ENCODE peak calls at places on chromosomes 4 and X, in four cellular contexts. One of them, this sample, is unnamed.
A peak's percentile ranks its signal among the peaks of the same experiment; 100 is the strongest.

GRCh38 chr4:139118365-139118764 is 58.7 kb downstream of the ELF2 start:
- DNase-seq in tibial artery: no peak
- DNase-seq in adrenal gland: no peak
- DNase-seq in mesothelial cell of epicardium: no peak
- DNase-seq in this sample: no peak

GRCh38 chr4:99610605-99611172 is 36.1 kb downstream of the MTTP start:
- DNase-seq in tibial artery: peak; percentile 68
- DNase-seq in adrenal gland: no peak
- DNase-seq in mesothelial cell of epicardium: no peak
- DNase-seq in this sample: no peak

GRCh38 chr4:164313899-164314298 is 440.0 kb upstream of the SMIM31 start:
- DNase-seq in tibial artery: no peak
- DNase-seq in adrenal gland: no peak
- DNase-seq in mesothelial cell of epicardium: no peak
- DNase-seq in this sample: no peak

GRCh38 chr4:65071532-65071931 is 598.8 kb downstream of the EPHA5 start:
- DNase-seq in tibial artery: no peak
- DNase-seq in adrenal gland: no peak
- DNase-seq in mesothelial cell of epicardium: no peak
- DNase-seq in this sample: no peak

GRCh38 chrX:39017062-39017461 is 215.8 kb downstream of the MID1IP1 start:
- DNase-seq in tibial artery: no peak
- DNase-seq in adrenal gland: no peak
- DNase-seq in mesothelial cell of epicardium: no peak
- DNase-seq in this sample: no peak

GRCh38 chrX:74797338-74797887 is 127.8 kb downstream of the NEXMIF start:
- DNase-seq in tibial artery: no peak
- DNase-seq in adrenal gland: no peak
- DNase-seq in mesothelial cell of epicardium: no peak
- DNase-seq in this sample: no peak

GRCh38 chr4:72302981-72303704 is 265.9 kb downstream of the ADAMTS3 start:
- DNase-seq in tibial artery: no peak
- DNase-seq in adrenal gland: peak; percentile 22
- DNase-seq in mesothelial cell of epicardium: no peak
- DNase-seq in this sample: no peak

GRCh38 chr4:110361921-110362320 is 114.0 kb upstream of the ENPEP start:
- DNase-seq in tibial artery: no peak
- DNase-seq in adrenal gland: no peak
- DNase-seq in mesothelial cell of epicardium: no peak
- DNase-seq in this sample: no peak

GRCh38 chr4:135718019-135718418 is 1516.4 kb upstream of the PABPC4L start:
- DNase-seq in tibial artery: no peak
- DNase-seq in adrenal gland: no peak
- DNase-seq in mesothelial cell of epicardium: no peak
- DNase-seq in this sample: no peak
- TF ChIP-seq CTCF in tibial artery: no peak
- TF ChIP-seq CTCF in adrenal gland: no peak
- TF ChIP-seq CTCF in mesothelial cell of epicardium: no peak
- TF ChIP-seq CTCF in this sample: no peak

DNA sequence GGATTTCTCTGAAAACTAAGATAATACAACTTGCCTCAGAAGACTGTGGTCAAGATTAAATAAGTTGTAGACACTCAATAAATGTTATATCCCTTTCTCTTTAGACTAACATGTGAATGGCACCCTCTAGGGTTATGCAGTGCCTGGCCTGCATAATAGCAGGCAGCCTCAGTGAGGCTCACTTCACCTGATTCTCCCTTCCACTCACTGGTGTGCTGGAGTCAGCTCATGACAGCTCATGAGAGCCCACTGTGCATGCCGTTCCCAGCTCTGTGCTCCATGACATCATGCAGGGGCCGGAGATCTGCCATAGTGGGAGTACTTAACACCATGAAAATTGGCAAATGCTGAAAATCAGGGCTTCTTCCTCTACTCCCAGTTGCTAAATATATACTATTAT is 64.5 kb downstream of the TEC start:
- DNase-seq in tibial artery: no peak
- DNase-seq in adrenal gland: no peak
- DNase-seq in mesothelial cell of epicardium: no peak
- DNase-seq in this sample: no peak
- TF ChIP-seq CTCF in tibial artery: no peak
- TF ChIP-seq CTCF in adrenal gland: no peak
- TF ChIP-seq CTCF in mesothelial cell of epicardium: no peak
- TF ChIP-seq CTCF in this sample: no peak

GRCh38 chrX:34437586-34437985 is 219.5 kb downstream of the TMEM47 start:
- DNase-seq in tibial artery: no peak
- DNase-seq in adrenal gland: no peak
- DNase-seq in mesothelial cell of epicardium: no peak
- DNase-seq in this sample: no peak
- TF ChIP-seq CTCF in tibial artery: no peak
- TF ChIP-seq CTCF in adrenal gland: no peak
- TF ChIP-seq CTCF in mesothelial cell of epicardium: no peak
- TF ChIP-seq CTCF in this sample: no peak

GRCh38 chr4:10173039-10173753 is 56.6 kb upstream of the WDR1 start:
- DNase-seq in tibial artery: no peak
- DNase-seq in adrenal gland: no peak
- DNase-seq in mesothelial cell of epicardium: no peak
- DNase-seq in this sample: no peak
- TF ChIP-seq CTCF in tibial artery: no peak
- TF ChIP-seq CTCF in adrenal gland: no peak
- TF ChIP-seq CTCF in mesothelial cell of epicardium: no peak
- TF ChIP-seq CTCF in this sample: no peak

DNA sequence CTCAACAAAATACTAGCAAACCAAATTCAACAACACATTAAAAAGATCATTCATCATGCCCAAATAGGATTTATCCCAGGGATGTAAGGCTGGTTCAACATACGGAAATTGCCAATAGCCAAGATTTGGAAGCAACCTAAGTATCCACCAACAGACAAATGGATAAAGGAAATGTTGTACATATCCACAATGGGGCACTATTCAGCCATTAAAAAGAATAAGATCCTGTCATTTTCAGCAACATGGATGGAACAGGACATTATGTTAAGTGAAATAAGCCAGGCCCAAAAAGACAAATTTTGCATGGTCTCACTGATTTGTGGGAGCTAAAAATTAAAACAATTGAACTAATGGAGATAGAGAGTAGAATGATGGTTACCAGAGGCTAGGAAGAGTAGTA is 82.0 kb upstream of the FAM241A start:
- DNase-seq in tibial artery: no peak
- DNase-seq in adrenal gland: no peak
- DNase-seq in mesothelial cell of epicardium: no peak
- DNase-seq in this sample: no peak
- TF ChIP-seq CTCF in tibial artery: no peak
- TF ChIP-seq CTCF in adrenal gland: no peak
- TF ChIP-seq CTCF in mesothelial cell of epicardium: no peak
- TF ChIP-seq CTCF in this sample: no peak

DNA sequence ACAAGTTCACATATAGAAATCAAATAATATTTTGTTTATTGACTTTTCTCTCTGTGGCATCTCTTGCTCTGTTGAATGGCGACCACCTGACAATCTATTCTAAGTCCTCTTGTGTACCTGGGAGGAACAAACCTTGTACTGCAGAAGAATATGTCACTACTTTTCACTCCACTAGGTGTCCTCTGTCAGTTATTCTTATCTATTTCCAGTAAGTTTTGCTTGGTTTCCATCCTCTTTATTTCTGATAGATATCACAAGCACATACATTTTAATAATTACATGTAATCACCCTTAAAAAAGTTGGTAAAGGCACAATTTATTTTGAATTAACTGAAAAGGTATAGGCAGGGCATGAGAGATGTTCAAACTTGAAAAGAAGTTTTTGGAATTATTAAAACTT is 238.4 kb downstream of the SNCA start:
- DNase-seq in tibial artery: no peak
- DNase-seq in adrenal gland: no peak
- DNase-seq in mesothelial cell of epicardium: no peak
- DNase-seq in this sample: no peak
- TF ChIP-seq CTCF in tibial artery: no peak
- TF ChIP-seq CTCF in adrenal gland: peak; percentile 8
- TF ChIP-seq CTCF in mesothelial cell of epicardium: peak; percentile 27
- TF ChIP-seq CTCF in this sample: no peak

DNA sequence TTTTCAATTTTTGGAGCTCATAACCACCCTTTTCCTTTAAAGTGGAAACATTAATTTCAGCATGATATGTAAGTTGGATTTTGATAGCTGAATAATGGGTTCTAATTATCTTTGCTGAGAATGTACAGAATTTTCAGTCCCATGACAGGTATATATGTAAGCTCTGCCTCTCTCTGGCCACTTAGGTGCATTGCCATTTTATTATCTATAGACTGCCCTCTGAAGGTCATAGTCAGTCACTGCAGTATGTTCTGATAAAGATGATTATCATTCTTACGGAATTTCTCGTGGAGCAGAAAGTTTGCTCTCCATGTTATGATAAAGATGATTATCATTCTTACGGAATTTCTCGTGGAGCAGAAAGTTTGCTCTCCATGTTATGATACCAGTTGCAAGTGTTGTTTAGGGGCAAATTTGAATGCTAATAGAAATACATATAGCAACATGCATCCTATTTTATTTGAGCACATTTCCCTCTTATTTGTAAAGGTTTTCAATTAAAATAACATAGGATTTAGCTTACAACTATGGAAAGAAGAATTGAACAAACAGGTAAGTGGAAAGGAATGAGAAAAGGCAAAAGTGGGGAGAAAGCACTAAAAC is 10.4 kb downstream of the AFP start:
- DNase-seq in tibial artery: no peak
- DNase-seq in adrenal gland: no peak
- DNase-seq in mesothelial cell of epicardium: no peak
- DNase-seq in this sample: no peak
- TF ChIP-seq CTCF in tibial artery: peak; percentile 33
- TF ChIP-seq CTCF in adrenal gland: peak; percentile 59
- TF ChIP-seq CTCF in mesothelial cell of epicardium: peak; percentile 53
- TF ChIP-seq CTCF in this sample: no peak

GRCh38 chr4:112236040-112236439 is 4.5 kb downstream of the AP1AR start:
- DNase-seq in tibial artery: no peak
- DNase-seq in adrenal gland: no peak
- DNase-seq in mesothelial cell of epicardium: no peak
- DNase-seq in this sample: no peak

GRCh38 chr4:112231779-112232713 is at the start of gene AP1AR:
- DNase-seq in tibial artery: peak; percentile 89
- DNase-seq in adrenal gland: peak; percentile 82
- DNase-seq in mesothelial cell of epicardium: peak; percentile 85
- DNase-seq in this sample: peak; percentile 58

GRCh38 chr4:112238833-112239232 is 7.2 kb downstream of the AP1AR start:
- DNase-seq in tibial artery: no peak
- DNase-seq in adrenal gland: no peak
- DNase-seq in mesothelial cell of epicardium: no peak
- DNase-seq in this sample: no peak

GRCh38 chr4:112230879-112231778 is 458 bp upstream of the AP1AR start:
- DNase-seq in tibial artery: peak; percentile 99
- DNase-seq in adrenal gland: peak; percentile 97
- DNase-seq in mesothelial cell of epicardium: peak; percentile 95
- DNase-seq in this sample: peak; percentile 89

DNA sequence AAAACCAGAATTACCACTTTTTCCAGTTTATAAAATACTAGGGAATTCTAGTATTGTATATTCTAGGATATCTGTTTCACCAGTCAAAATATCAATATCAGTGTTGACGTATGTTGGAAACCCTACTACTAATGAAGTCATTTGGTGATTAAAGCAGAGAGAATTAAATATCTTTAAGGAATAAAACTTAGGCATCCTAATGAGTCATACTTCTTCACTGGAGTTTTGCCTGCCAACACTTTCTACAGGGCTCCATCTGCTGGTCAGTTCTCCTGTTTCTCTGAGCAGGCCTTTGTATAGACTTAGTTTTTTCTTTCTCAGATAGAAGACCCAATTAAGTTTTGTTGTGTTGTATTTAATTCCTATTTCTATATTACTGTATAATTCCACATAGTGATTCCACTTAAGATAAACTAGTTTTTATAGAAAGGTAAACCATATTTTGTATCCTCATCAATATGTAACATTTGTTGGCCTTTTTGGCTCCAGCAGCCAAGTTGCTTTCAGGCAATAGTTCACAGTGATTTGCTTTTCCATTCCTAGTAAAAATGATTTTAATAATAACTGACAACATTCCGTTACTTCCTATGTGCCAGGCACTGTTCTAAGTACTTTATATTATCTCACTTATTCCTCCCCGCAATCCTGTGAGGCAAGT is 3.5 kb downstream of the AP1AR start:
- DNase-seq in tibial artery: peak; percentile 73
- DNase-seq in adrenal gland: peak; percentile 70
- DNase-seq in mesothelial cell of epicardium: no peak
- DNase-seq in this sample: peak; percentile 44
- TF ChIP-seq CTCF in tibial artery: peak; percentile 73
- TF ChIP-seq CTCF in adrenal gland: peak; percentile 72
- TF ChIP-seq CTCF in mesothelial cell of epicardium: peak; percentile 49
- TF ChIP-seq CTCF in this sample: no peak

DNA sequence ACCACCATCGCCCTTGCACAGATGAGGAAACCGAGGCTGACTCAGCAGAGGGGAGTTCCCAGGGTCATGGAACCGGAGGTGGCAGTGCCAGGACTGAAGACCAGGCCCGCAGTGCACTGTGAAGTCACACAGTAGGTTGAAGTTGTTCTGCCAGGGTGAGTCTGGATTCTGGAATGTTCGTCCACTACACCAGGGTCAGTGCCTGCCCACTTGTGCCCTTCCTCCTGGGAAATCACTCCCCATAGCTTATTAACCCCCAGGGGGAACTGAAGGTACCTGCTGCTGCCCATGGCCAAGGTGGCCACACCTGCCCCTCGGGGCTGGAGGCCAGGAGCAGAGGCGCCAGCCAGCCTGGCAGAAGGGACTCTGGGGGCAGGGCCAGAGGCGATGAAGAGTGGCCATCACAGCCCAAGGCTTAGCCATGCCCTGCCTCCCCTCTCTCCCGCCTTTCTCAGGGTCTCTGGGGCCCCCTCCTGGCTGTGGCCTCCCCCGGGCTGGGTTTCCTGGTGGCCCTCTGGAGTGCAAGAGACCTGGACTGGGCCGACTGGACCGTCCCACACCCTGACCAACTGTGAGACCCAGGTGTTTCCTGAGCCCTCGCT is 15.1 kb upstream of the ABLIM2 start:
- DNase-seq in tibial artery: no peak
- DNase-seq in adrenal gland: no peak
- DNase-seq in mesothelial cell of epicardium: no peak
- DNase-seq in this sample: no peak
- TF ChIP-seq CTCF in tibial artery: no peak
- TF ChIP-seq CTCF in adrenal gland: no peak
- TF ChIP-seq CTCF in mesothelial cell of epicardium: no peak
- TF ChIP-seq CTCF in this sample: no peak

DNA sequence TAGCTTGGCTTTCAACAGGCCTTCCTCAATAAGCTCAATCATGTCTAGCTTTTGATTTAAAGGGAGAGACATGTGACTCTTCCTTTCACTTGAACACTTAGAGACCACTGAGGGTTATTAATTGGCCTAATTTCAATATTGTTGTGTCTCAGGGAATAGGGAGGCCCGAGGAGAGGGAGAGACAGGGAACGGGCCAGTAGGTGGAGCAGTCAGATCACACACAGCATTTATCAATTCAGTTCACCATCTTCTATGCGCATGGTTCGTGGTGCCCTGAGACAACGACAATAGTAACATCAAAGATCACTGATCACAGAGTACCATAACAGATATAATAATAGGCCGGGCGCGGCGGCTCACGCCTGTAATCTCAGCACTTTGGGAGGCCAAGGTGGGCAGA is 17.8 kb downstream of the ZNF81 start:
- DNase-seq in tibial artery: no peak
- DNase-seq in adrenal gland: peak; percentile 48
- DNase-seq in mesothelial cell of epicardium: no peak
- DNase-seq in this sample: no peak
- TF ChIP-seq CTCF in tibial artery: peak; percentile 16
- TF ChIP-seq CTCF in adrenal gland: peak; percentile 67
- TF ChIP-seq CTCF in mesothelial cell of epicardium: peak; percentile 41
- TF ChIP-seq CTCF in this sample: no peak

This sample was measured in omental fat pad.